ENCODE peak calls at places on chromosomes 11 and 22, in seven cellular contexts. S is sigmoid colon, L is thyroid gland, Z is HCT116, R is K562, C is colonic mucosa, X is osteoblast. A is an unnamed sample.
A peak's percentile ranks its signal among the peaks of the same experiment; 100 is the strongest.

GRCh38 chr11:16861867-16862266 is 123.4 kb downstream of the C11orf58 start:
- DNase-seq in S (no peak), L (no peak), Z (no peak), R (peak; percentile 39), C (no peak), X (no peak), A (no peak)

GRCh38 chr11:110431212-110432073 is 1.7 kb downstream of the FDX1 start:
- DNase-seq in S (no peak), L (no peak), Z (no peak), R (no peak), C (no peak), X (peak; percentile 58), A (no peak)

GRCh38 chr11:8658210-8658968 is 24.1 kb downstream of the TRIM66 start:
- DNase-seq in S (no peak), L (no peak), Z (no peak), R (no peak), C (no peak), X (no peak), A (no peak)

GRCh38 chr11:130414107-130415088 is 14.0 kb downstream of the ADAMTS8 start:
- DNase-seq in S (no peak), L (no peak), Z (no peak), R (no peak), C (no peak), X (no peak), A (no peak)

GRCh38 chr11:74949748-74950127 is 672 bp downstream of the SPCS2 start:
- DNase-seq in S (no peak), L (no peak), Z (no peak), R (no peak), C (no peak), X (no peak), A (no peak)

GRCh38 chr11:116472661-116473060 is 300.1 kb downstream of the BUD13 start:
- DNase-seq in S (no peak), L (no peak), Z (no peak), R (no peak), C (no peak), X (no peak), A (no peak)

GRCh38 chr11:8317164-8317563 is 53.5 kb upstream of the LMO1 start:
- DNase-seq in S (peak; percentile 55), L (no peak), Z (no peak), R (no peak), C (no peak), X (no peak), A (no peak)

GRCh38 chr11:94550513-94550912 is 6.8 kb downstream of the FUT4 start:
- DNase-seq in S (no peak), L (no peak), Z (no peak), R (no peak), C (no peak), X (no peak), A (no peak)

GRCh38 chr11:108135845-108136599 is 14.7 kb downstream of the ACAT1 start:
- DNase-seq in S (no peak), L (no peak), Z (no peak), R (peak; percentile 27), C (no peak), X (no peak), A (no peak)

GRCh38 chr11:48055292-48056132 is 75.2 kb downstream of the PTPRJ start:
- DNase-seq in S (no peak), L (peak; percentile 78), Z (no peak), R (peak; percentile 56), C (peak; percentile 71), X (no peak), A (peak; percentile 72)

GRCh38 chr22:47337161-47337621 is 574.7 kb downstream of the TBC1D22A start:
- DNase-seq in S (no peak), L (no peak), Z (peak; percentile 76), R (peak; percentile 4), C (no peak), X (peak; percentile 90), A (no peak)

GRCh38 chr11:111633248-111633647 is 31.0 kb downstream of the SIK2 start:
- DNase-seq in S (no peak), L (no peak), Z (no peak), R (no peak), C (no peak), X (no peak), A (no peak)

GRCh38 chr11:31397239-31397834 is 27.7 kb downstream of the DNAJC24 start:
- DNase-seq in S (no peak), L (no peak), Z (no peak), R (peak; percentile 30), C (no peak), X (no peak), A (no peak)

GRCh38 chr22:47295982-47296381 is 533.5 kb downstream of the TBC1D22A start:
- DNase-seq in S (no peak), L (no peak), Z (no peak), R (no peak), C (no peak), X (no peak), A (no peak)

GRCh38 chr22:36386900-36387663 is 685 bp downstream of the MYH9 start:
- DNase-seq in S (peak; percentile 88), L (peak; percentile 60), Z (no peak), R (peak; percentile 57), C (peak; percentile 78), X (peak; percentile 86), A (peak; percentile 93)

GRCh38 chr11:45879803-45880685 is 5.4 kb upstream of the MAPK8IP1 start:
- DNase-seq in S (no peak), L (no peak), Z (no peak), R (peak; percentile 84), C (no peak), X (no peak), A (no peak)

GRCh38 chr11:26584818-26585217 is 12.8 kb upstream of the MUC15 start:
- DNase-seq in S (no peak), L (no peak), Z (no peak), R (no peak), C (no peak), X (no peak), A (no peak)

GRCh38 chr22:38239101-38239761 is 33.6 kb downstream of the TMEM184B start:
- DNase-seq in S (no peak), L (peak; percentile 85), Z (no peak), R (no peak), C (no peak), X (peak; percentile 98), A (no peak)

GRCh38 chr22:27825174-27825573 is 23.6 kb upstream of the MN1 start:
- DNase-seq in S (no peak), L (no peak), Z (no peak), R (peak; percentile 39), C (no peak), X (no peak), A (no peak)

GRCh38 chr11:3021125-3021524 is 29.0 kb upstream of the NAP1L4 start:
- DNase-seq in S (no peak), L (peak; percentile 61), Z (peak; percentile 31), R (peak; percentile 45), C (peak; percentile 44), X (peak; percentile 90), A (peak; percentile 54)

GRCh38 chr11:2325123-2325522 is 23.3 kb downstream of the TSPAN32 start:
- DNase-seq in S (no peak), L (no peak), Z (no peak), R (no peak), C (no peak), X (no peak), A (no peak)

GRCh38 chr22:30315962-30316576 is 10.7 kb downstream of the TBC1D10A start:
- DNase-seq in S (no peak), L (no peak), Z (no peak), R (no peak), C (no peak), X (no peak), A (no peak)

GRCh38 chr11:105229257-105229656 is 89.7 kb upstream of the CARD18 start:
- DNase-seq in S (no peak), L (no peak), Z (no peak), R (no peak), C (no peak), X (no peak), A (no peak)

DNA sequence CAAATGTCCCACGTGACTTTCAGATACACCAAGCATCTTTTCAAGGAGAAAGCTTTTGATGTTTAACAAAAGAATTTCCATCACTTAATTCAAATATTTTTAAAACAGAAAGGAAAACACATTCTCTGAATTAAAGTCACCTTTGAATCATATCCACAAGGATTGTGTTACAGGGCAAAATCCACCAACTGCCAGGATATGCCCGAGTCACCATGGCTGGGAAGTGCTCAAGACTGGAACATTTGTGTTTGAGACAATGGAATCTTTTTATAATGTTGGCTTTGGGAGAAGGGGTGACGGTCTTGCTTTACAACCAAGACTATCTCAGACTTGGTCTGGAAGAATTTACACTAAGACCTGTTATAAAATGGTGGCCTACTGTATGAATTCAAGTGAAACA is 40.8 kb downstream of the BID start:
- DNase-seq in S (peak; percentile 10), L (no peak), Z (no peak), R (no peak), C (no peak), X (peak; percentile 81), A (no peak)
- H3K4me3 ChIP-seq in S (no peak overlapping the region), L (no peak overlapping the region), Z (no peak overlapping the region), R (no peak overlapping the region), C (no peak overlapping the region), X (no peak overlapping the region), A (no peak overlapping the region)

GRCh38 chr11:70739811-70740474 is 341.6 kb downstream of the CTTN start:
- DNase-seq in S (no peak), L (no peak), Z (no peak), R (no peak), C (no peak), X (peak; percentile 74), A (no peak)
- TF ChIP-seq CTCF in S (no peak), L (no peak), Z (no peak), R (peak; percentile 2), C (no peak), X (no peak), A (no peak)

DNA sequence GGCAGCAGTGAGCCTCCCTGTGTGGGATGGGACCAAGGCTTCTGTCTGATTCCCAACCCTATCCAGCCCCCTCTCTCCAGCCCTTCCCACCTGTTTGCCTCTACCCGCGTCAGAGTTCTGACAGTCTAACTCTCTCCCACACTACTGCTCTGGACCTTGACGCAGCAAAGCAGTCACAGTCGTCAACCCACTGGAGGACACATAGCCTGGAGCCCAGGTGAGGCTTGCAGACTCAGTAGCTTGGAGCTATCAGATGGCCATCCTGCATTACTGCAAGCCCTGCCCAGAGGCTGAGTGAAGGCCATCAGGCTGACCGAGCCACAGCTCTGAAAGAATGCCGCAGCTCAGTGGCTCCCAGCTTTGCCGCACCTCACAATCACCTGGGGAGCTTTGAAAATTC is 3.7 kb downstream of the OAF start:
- DNase-seq in S (no peak), L (no peak), Z (no peak), R (no peak), C (no peak), X (no peak), A (peak; percentile 10)
- H3K4me1 ChIP-seq in S (peaks cover 57% of the 10 kb centered on the region), L (peaks cover 11% of the 10 kb centered on the region), Z (peaks cover 36% of the 10 kb centered on the region), R (peaks cover 17% of the 10 kb centered on the region), C (peaks cover 10% of the 10 kb centered on the region), X (peaks cover 28% of the 10 kb centered on the region), A (peaks cover 39% of the 10 kb centered on the region)

GRCh38 chr11:64870176-64870892 is 8.1 kb downstream of the EHD1 start:
- DNase-seq in S (peak; percentile 81), L (peak; percentile 17), Z (no peak), R (peak; percentile 81), C (no peak), X (peak; percentile 97), A (no peak)

GRCh38 chr11:64872790-64873488 is 5.5 kb downstream of the EHD1 start:
- DNase-seq in S (no peak), L (no peak), Z (no peak), R (no peak), C (peak; percentile 36), X (no peak), A (no peak)

GRCh38 chr11:64868904-64869570 is 9.4 kb downstream of the EHD1 start:
- DNase-seq in S (no peak), L (peak; percentile 23), Z (no peak), R (no peak), C (no peak), X (peak; percentile 98), A (no peak)

GRCh38 chr11:64869571-64870175 is 8.7 kb downstream of the EHD1 start:
- DNase-seq in S (no peak), L (no peak), Z (no peak), R (no peak), C (no peak), X (no peak), A (no peak)

GRCh38 chr11:64870893-64871849 is 7.2 kb downstream of the EHD1 start:
- DNase-seq in S (no peak), L (no peak), Z (no peak), R (no peak), C (peak; percentile 52), X (no peak), A (no peak)
- H3K4me3 ChIP-seq in S (no peak overlapping the region), L (no peak overlapping the region), Z (no peak overlapping the region), R (peak overlapping the region; percentile 9), C (no peak overlapping the region), X (no peak overlapping the region), A (peak overlapping the region; percentile 46)